ENCODE peak calls at places on chromosome 13, in six cellular contexts. A, Q, P, M, I and C are unnamed samples.

GRCh38 chr13:80515296-80515695 is 174.4 kb upstream of the SPRY2 start:
- DNase-seq in A (no peak), Q (no peak), P (no peak), M (no peak), I (no peak), C (no peak)

GRCh38 chr13:112686364-112686763 is 3.5 kb upstream of the ATP11A start:
- DNase-seq in A (no peak), Q (no peak), P (peak), M (no peak), I (no peak), C (no peak)

GRCh38 chr13:93788456-93788855 is 561.8 kb downstream of the GPC6 start:
- DNase-seq in A (peak), Q (no peak), P (no peak), M (no peak), I (no peak), C (no peak)

GRCh38 chr13:94309997-94310842 is 169.3 kb downstream of the DCT start:
- DNase-seq in A (no peak), Q (no peak), P (no peak), M (no peak), I (no peak), C (no peak)

GRCh38 chr13:34085199-34085598 is 267.2 kb downstream of the RFC3 start:
- DNase-seq in A (no peak), Q (no peak), P (no peak), M (no peak), I (no peak), C (no peak)

GRCh38 chr13:74778946-74779345 is 644.7 kb upstream of the KLF12 start:
- DNase-seq in A (no peak), Q (no peak), P (no peak), M (no peak), I (no peak), C (no peak)

GRCh38 chr13:73259061-73259908 is 200.5 kb downstream of the KLF5 start:
- DNase-seq in A (no peak), Q (no peak), P (no peak), M (no peak), I (no peak), C (no peak)

GRCh38 chr13:75636339-75637095 is 387 bp downstream of the LMO7 start:
- DNase-seq in A (peak), Q (no peak), P (peak), M (peak), I (no peak), C (peak)

GRCh38 chr13:32600891-32601290 is 14.6 kb downstream of the PDS5B start:
- DNase-seq in A (no peak), Q (no peak), P (no peak), M (no peak), I (no peak), C (no peak)

GRCh38 chr13:54614729-54615128 is 1586.1 kb downstream of the OLFM4 start:
- DNase-seq in A (no peak), Q (no peak), P (no peak), M (no peak), I (no peak), C (no peak)

GRCh38 chr13:33743438-33744368 is 74.2 kb upstream of the RFC3 start:
- DNase-seq in A (peak), Q (peak), P (no peak), M (no peak), I (no peak), C (no peak)

GRCh38 chr13:49098198-49098597 is 121.9 kb upstream of the MLNR start:
- DNase-seq in A (no peak), Q (no peak), P (no peak), M (no peak), I (peak), C (no peak)

GRCh38 chr13:37914781-37915391 is 45.3 kb upstream of the TRPC4 start:
- DNase-seq in A (no peak), Q (no peak), P (peak), M (no peak), I (no peak), C (peak)

GRCh38 chr13:33825083-33825482 is 7.1 kb downstream of the RFC3 start:
- DNase-seq in A (no peak), Q (no peak), P (no peak), M (no peak), I (no peak), C (no peak)

GRCh38 chr13:100794575-100794974 is 120.0 kb upstream of the TMTC4 start:
- DNase-seq in A (no peak), Q (no peak), P (no peak), M (no peak), I (no peak), C (no peak)

GRCh38 chr13:59570204-59570603 is 593.5 kb downstream of the DIAPH3 start:
- DNase-seq in A (no peak), Q (no peak), P (no peak), M (no peak), I (no peak), C (no peak)

GRCh38 chr13:99756281-99756680 is 215.3 kb downstream of the ZIC5 start:
- DNase-seq in A (peak), Q (no peak), P (peak), M (no peak), I (no peak), C (no peak)

GRCh38 chr13:39385154-39385553 is 217.8 kb downstream of the LHFPL6 start:
- DNase-seq in A (no peak), Q (no peak), P (peak), M (no peak), I (no peak), C (no peak)

GRCh38 chr13:60163525-60164471 is at the start of gene DIAPH3:
- DNase-seq in A (peak), Q (peak), P (peak), M (peak), I (peak), C (peak)

GRCh38 chr13:25267715-25268114 is 19.6 kb downstream of the MTMR6 start:
- DNase-seq in A (no peak), Q (no peak), P (no peak), M (no peak), I (no peak), C (no peak)

GRCh38 chr13:40080676-40081075 is 425.2 kb downstream of the COG6 start:
- DNase-seq in A (no peak), Q (no peak), P (no peak), M (no peak), I (no peak), C (no peak)

GRCh38 chr13:34758628-34759027 is 183.4 kb upstream of the NBEA start:
- DNase-seq in A (no peak), Q (no peak), P (no peak), M (no peak), I (no peak), C (no peak)

DNA sequence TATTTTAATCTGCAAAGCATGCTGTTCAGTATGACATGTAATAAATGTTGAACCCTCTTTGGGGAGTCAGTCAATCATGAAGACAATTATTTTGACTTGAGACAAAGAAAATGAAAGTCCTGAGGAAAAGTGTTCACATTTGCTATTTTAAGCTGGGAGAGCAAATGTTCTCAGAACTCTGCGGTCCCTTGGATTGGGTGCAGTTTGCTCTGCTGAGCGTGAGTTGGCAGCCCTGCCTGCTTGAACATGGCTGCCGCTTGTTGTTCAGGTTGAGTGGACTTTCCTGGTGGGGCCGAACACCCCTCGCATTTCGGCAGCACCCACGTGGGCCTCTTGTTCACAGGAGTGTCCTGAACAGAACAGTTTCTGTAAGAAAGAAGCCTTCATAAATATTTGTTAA is 10.8 kb upstream of the RNF113B start:
- DNase-seq in A (no peak), Q (no peak), P (no peak), M (no peak), I (no peak), C (no peak)
- H3K9ac ChIP-seq in A (no peak), Q (no peak), P (no peak), M (no peak), I (no peak), C (no peak)

GRCh38 chr13:42497798-42498197 is 76.2 kb upstream of the TNFSF11 start:
- DNase-seq in A (no peak), Q (peak), P (no peak), M (no peak), I (no peak), C (no peak)
- TF ChIP-seq ZNF274 in A (no peak), Q (no peak), P (no peak), M (no peak), I (no peak), C (no peak)

GRCh38 chr13:41494202-41494601 is 36.9 kb downstream of the RGCC start:
- DNase-seq in A (no peak), Q (no peak), P (no peak), M (no peak), I (no peak), C (no peak)

GRCh38 chr13:41495044-41495443 is 37.7 kb downstream of the RGCC start:
- DNase-seq in A (peak), Q (no peak), P (no peak), M (no peak), I (no peak), C (no peak)

GRCh38 chr13:41497436-41497835 is 40.1 kb downstream of the RGCC start:
- DNase-seq in A (no peak), Q (no peak), P (no peak), M (no peak), I (no peak), C (no peak)

GRCh38 chr13:41499452-41499851 is 42.1 kb downstream of the RGCC start:
- DNase-seq in A (no peak), Q (no peak), P (no peak), M (no peak), I (no peak), C (no peak)

DNA sequence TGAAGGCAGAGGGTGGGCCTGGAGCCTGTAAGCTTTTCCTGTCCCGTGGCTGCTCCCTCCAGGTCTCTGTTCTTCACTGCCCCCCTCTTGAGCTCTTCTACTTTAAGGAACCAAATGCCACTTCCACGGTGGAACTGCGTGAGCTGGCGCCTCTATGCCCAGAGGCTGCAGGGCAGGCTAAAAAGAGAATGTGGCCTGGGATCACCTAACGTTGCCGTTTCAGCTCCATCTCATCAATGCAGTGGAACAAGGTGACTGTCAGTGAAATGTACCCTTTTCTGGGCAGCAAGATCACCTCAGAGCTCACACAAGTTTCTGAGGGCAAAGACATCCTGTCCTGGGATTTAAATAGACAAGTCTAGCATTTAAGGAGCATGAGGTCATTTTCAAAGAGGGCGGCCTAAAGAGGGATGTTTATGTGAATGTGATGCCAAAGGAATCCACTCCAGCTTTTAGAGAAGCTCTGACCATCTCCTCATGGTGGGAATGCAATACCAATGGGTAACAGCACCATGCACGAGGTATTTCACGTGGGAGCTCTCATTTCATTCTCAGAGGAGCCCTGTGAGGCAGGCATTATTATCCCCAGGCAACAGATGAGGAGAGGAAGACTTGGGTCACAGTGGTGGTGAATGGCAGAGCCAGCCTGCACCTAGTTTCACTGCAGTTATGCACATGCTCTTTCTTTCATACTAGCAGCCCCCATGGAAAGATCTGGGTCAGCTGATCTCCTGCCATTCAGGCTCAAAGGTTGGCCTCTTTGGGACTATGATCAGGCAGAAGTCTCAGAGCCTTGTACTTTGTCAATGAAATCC is 39.3 kb downstream of the RGCC start:
- DNase-seq in A (no peak), Q (no peak), P (no peak), M (no peak), I (no peak), C (no peak)
- TF ChIP-seq YY1 in A (no peak), Q (no peak), P (no peak), M (no peak), I (no peak), C (no peak)

DNA sequence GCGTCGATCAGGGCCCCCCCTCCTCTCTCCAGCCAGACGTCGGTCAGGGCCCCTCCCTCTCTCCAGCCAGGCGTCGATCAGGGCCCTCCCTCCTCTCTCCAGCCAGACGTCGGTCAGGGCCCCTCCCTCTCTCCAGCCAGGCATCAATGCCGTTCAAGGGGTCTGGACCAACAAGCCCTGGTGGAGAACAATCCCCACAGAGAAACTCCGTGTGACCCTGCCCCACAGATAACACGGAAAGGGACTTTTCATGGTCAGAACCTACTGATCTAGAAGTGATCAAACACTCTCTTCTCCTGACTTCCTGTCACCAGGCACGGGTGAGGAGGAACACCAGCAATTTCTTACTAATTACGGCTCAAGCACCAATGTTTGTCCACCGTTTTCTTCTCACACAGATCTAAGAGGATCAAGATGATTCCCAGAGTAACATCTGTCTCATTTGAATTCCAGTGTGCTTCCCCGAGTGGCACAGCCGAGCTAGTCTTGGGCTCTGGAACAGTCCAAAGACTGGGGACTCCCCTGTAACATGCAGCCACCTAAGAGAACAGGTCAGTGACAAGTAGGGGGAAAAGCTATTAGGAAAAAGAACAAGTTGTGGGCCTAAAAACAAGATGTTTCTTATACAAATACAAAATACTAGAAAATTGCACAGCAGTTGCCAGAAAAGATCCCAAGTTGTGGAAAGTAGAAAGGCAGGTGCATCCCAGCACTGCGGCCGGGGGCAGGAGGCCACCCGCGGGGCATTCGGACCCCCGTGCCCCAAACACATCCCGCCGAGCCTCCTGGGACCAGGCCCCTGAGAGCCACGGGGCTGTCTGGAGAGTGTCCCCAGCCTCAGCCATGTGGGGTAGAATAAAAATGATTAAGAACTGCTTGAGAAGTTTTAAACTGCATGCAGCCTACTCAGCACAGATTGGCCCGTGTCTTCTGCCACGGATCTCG is 11.7 kb downstream of the RASA3 start:
- DNase-seq in A (no peak), Q (no peak), P (no peak), M (no peak), I (no peak), C (no peak)
- H3K9ac ChIP-seq in A (no peak), Q (no peak), P (no peak), M (peak), I (no peak), C (no peak)

DNA sequence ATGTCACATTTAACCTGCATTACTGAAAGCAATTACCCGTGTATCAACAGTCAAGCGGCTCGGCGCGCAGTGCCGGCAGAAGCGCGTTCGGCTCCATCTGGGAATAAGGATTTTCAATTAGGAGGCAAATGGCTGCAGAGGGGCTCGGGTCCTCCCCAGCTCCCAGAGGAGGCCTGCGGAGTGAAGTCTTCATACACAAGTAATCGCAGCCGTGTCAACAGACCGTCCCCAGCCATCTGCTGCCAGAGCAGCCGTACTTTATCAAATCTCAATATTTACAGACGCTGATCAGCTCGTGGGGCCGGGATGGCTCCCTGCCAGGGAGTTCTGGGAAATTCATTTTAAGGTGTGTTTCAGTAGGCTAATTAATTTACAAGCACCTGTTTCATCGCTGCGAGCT is 252.5 kb downstream of the TEX29 start:
- DNase-seq in A (no peak), Q (no peak), P (no peak), M (no peak), I (no peak), C (no peak)
- TF ChIP-seq ZNF274 in A (no peak), Q (no peak), P (no peak), M (no peak), I (no peak), C (no peak)